ENCODE peak calls at places on chromosome 21, in eight cellular contexts. One of them, this sample, is unnamed.
A peak's percentile ranks its signal among the peaks of the same experiment; 100 is the strongest.

GRCh38 chr21:31386006-31386405 is 41.9 kb upstream of the TIAM1 start:
- DNase-seq in BE2C: no peak
- DNase-seq in stimulated activated CD4-positive, alpha-beta T cell treated with anti-CD3 and anti-CD28 coated beads, Interleukin-1b, Interleukin-23, amount 100 ng/mL, for 1 hour: no peak
- DNase-seq in NCI-H1092 treated with DMSO at 0.1 percent for 48 hours: no peak
- DNase-seq in GM23248: no peak
- DNase-seq in colonic mucosa: no peak
- DNase-seq in fibroblast of lung: no peak
- DNase-seq in astrocyte of the spinal cord: no peak
- DNase-seq in this sample: no peak

GRCh38 chr21:43325036-43325435 is 101.9 kb downstream of the SIK1 start:
- DNase-seq in BE2C: no peak
- DNase-seq in stimulated activated CD4-positive, alpha-beta T cell treated with anti-CD3 and anti-CD28 coated beads, Interleukin-1b, Interleukin-23, amount 100 ng/mL, for 1 hour: no peak
- DNase-seq in NCI-H1092 treated with DMSO at 0.1 percent for 48 hours: no peak
- DNase-seq in GM23248: no peak
- DNase-seq in colonic mucosa: no peak
- DNase-seq in fibroblast of lung: no peak
- DNase-seq in astrocyte of the spinal cord: no peak
- DNase-seq in this sample: no peak

GRCh38 chr21:40215941-40216340 is 348.7 kb downstream of the PCP4 start:
- DNase-seq in BE2C: no peak
- DNase-seq in stimulated activated CD4-positive, alpha-beta T cell treated with anti-CD3 and anti-CD28 coated beads, Interleukin-1b, Interleukin-23, amount 100 ng/mL, for 1 hour: no peak
- DNase-seq in NCI-H1092 treated with DMSO at 0.1 percent for 48 hours: no peak
- DNase-seq in GM23248: no peak
- DNase-seq in colonic mucosa: no peak
- DNase-seq in fibroblast of lung: no peak
- DNase-seq in astrocyte of the spinal cord: no peak
- DNase-seq in this sample: no peak

GRCh38 chr21:37064841-37065240 is 8.0 kb downstream of the PIGP start:
- DNase-seq in BE2C: no peak
- DNase-seq in stimulated activated CD4-positive, alpha-beta T cell treated with anti-CD3 and anti-CD28 coated beads, Interleukin-1b, Interleukin-23, amount 100 ng/mL, for 1 hour: no peak
- DNase-seq in NCI-H1092 treated with DMSO at 0.1 percent for 48 hours: no peak
- DNase-seq in GM23248: no peak
- DNase-seq in colonic mucosa: no peak
- DNase-seq in fibroblast of lung: no peak
- DNase-seq in astrocyte of the spinal cord: no peak
- DNase-seq in this sample: no peak

GRCh38 chr21:33402011-33402979 is 918 bp upstream of the IFNGR2 start:
- DNase-seq in BE2C: no peak
- DNase-seq in stimulated activated CD4-positive, alpha-beta T cell treated with anti-CD3 and anti-CD28 coated beads, Interleukin-1b, Interleukin-23, amount 100 ng/mL, for 1 hour: no peak
- DNase-seq in NCI-H1092 treated with DMSO at 0.1 percent for 48 hours: peak; percentile 13
- DNase-seq in GM23248: peak; percentile 83
- DNase-seq in colonic mucosa: peak; percentile 53
- DNase-seq in fibroblast of lung: peak; percentile 60
- DNase-seq in astrocyte of the spinal cord: peak; percentile 59
- DNase-seq in this sample: no peak

GRCh38 chr21:16563795-16564194 is 834.0 kb downstream of the USP25 start:
- DNase-seq in BE2C: no peak
- DNase-seq in stimulated activated CD4-positive, alpha-beta T cell treated with anti-CD3 and anti-CD28 coated beads, Interleukin-1b, Interleukin-23, amount 100 ng/mL, for 1 hour: no peak
- DNase-seq in NCI-H1092 treated with DMSO at 0.1 percent for 48 hours: no peak
- DNase-seq in GM23248: peak; percentile 12
- DNase-seq in colonic mucosa: no peak
- DNase-seq in fibroblast of lung: peak; percentile 81
- DNase-seq in astrocyte of the spinal cord: peak; percentile 33
- DNase-seq in this sample: no peak

GRCh38 chr21:25329227-25329626 is 278.1 kb downstream of the MRPL39 start:
- DNase-seq in BE2C: no peak
- DNase-seq in stimulated activated CD4-positive, alpha-beta T cell treated with anti-CD3 and anti-CD28 coated beads, Interleukin-1b, Interleukin-23, amount 100 ng/mL, for 1 hour: no peak
- DNase-seq in NCI-H1092 treated with DMSO at 0.1 percent for 48 hours: no peak
- DNase-seq in GM23248: peak; percentile 85
- DNase-seq in colonic mucosa: no peak
- DNase-seq in fibroblast of lung: peak; percentile 92
- DNase-seq in astrocyte of the spinal cord: peak; percentile 64
- DNase-seq in this sample: no peak

GRCh38 chr21:35202431-35202830 is 153.3 kb upstream of the RUNX1 start:
- DNase-seq in BE2C: no peak
- DNase-seq in stimulated activated CD4-positive, alpha-beta T cell treated with anti-CD3 and anti-CD28 coated beads, Interleukin-1b, Interleukin-23, amount 100 ng/mL, for 1 hour: no peak
- DNase-seq in NCI-H1092 treated with DMSO at 0.1 percent for 48 hours: no peak
- DNase-seq in GM23248: peak; percentile 89
- DNase-seq in colonic mucosa: no peak
- DNase-seq in fibroblast of lung: peak; percentile 65
- DNase-seq in astrocyte of the spinal cord: peak; percentile 55
- DNase-seq in this sample: no peak

GRCh38 chr21:41778974-41779600 is 12.2 kb upstream of the RIPK4 start:
- DNase-seq in BE2C: no peak
- DNase-seq in stimulated activated CD4-positive, alpha-beta T cell treated with anti-CD3 and anti-CD28 coated beads, Interleukin-1b, Interleukin-23, amount 100 ng/mL, for 1 hour: no peak
- DNase-seq in NCI-H1092 treated with DMSO at 0.1 percent for 48 hours: peak; percentile 72
- DNase-seq in GM23248: no peak
- DNase-seq in colonic mucosa: peak; percentile 51
- DNase-seq in fibroblast of lung: no peak
- DNase-seq in astrocyte of the spinal cord: no peak
- DNase-seq in this sample: no peak

GRCh38 chr21:20591294-20591693 is 406.9 kb upstream of the NCAM2 start:
- DNase-seq in BE2C: no peak
- DNase-seq in stimulated activated CD4-positive, alpha-beta T cell treated with anti-CD3 and anti-CD28 coated beads, Interleukin-1b, Interleukin-23, amount 100 ng/mL, for 1 hour: no peak
- DNase-seq in NCI-H1092 treated with DMSO at 0.1 percent for 48 hours: no peak
- DNase-seq in GM23248: no peak
- DNase-seq in colonic mucosa: no peak
- DNase-seq in fibroblast of lung: peak; percentile 17
- DNase-seq in astrocyte of the spinal cord: peak; percentile 23
- DNase-seq in this sample: no peak

GRCh38 chr21:38848187-38848609 is 42.5 kb downstream of the ETS2 start:
- DNase-seq in BE2C: no peak
- DNase-seq in stimulated activated CD4-positive, alpha-beta T cell treated with anti-CD3 and anti-CD28 coated beads, Interleukin-1b, Interleukin-23, amount 100 ng/mL, for 1 hour: no peak
- DNase-seq in NCI-H1092 treated with DMSO at 0.1 percent for 48 hours: no peak
- DNase-seq in GM23248: peak; percentile 9
- DNase-seq in colonic mucosa: peak; percentile 12
- DNase-seq in fibroblast of lung: no peak
- DNase-seq in astrocyte of the spinal cord: no peak
- DNase-seq in this sample: no peak

GRCh38 chr21:16205527-16205926 is 475.7 kb downstream of the USP25 start:
- DNase-seq in BE2C: no peak
- DNase-seq in stimulated activated CD4-positive, alpha-beta T cell treated with anti-CD3 and anti-CD28 coated beads, Interleukin-1b, Interleukin-23, amount 100 ng/mL, for 1 hour: no peak
- DNase-seq in NCI-H1092 treated with DMSO at 0.1 percent for 48 hours: no peak
- DNase-seq in GM23248: no peak
- DNase-seq in colonic mucosa: no peak
- DNase-seq in fibroblast of lung: peak; percentile 30
- DNase-seq in astrocyte of the spinal cord: no peak
- DNase-seq in this sample: no peak

GRCh38 chr21:45332981-45333582 is 45.4 kb upstream of the POFUT2 start:
- DNase-seq in BE2C: peak; percentile 1
- DNase-seq in stimulated activated CD4-positive, alpha-beta T cell treated with anti-CD3 and anti-CD28 coated beads, Interleukin-1b, Interleukin-23, amount 100 ng/mL, for 1 hour: no peak
- DNase-seq in NCI-H1092 treated with DMSO at 0.1 percent for 48 hours: no peak
- DNase-seq in GM23248: no peak
- DNase-seq in colonic mucosa: no peak
- DNase-seq in fibroblast of lung: no peak
- DNase-seq in astrocyte of the spinal cord: no peak
- DNase-seq in this sample: no peak

GRCh38 chr21:42585881-42586280 is 67.5 kb upstream of the PDE9A start:
- DNase-seq in BE2C: no peak
- DNase-seq in stimulated activated CD4-positive, alpha-beta T cell treated with anti-CD3 and anti-CD28 coated beads, Interleukin-1b, Interleukin-23, amount 100 ng/mL, for 1 hour: no peak
- DNase-seq in NCI-H1092 treated with DMSO at 0.1 percent for 48 hours: no peak
- DNase-seq in GM23248: no peak
- DNase-seq in colonic mucosa: no peak
- DNase-seq in fibroblast of lung: no peak
- DNase-seq in astrocyte of the spinal cord: no peak
- DNase-seq in this sample: no peak

GRCh38 chr21:44051462-44051941 is 39.4 kb downstream of the TRAPPC10 start:
- DNase-seq in BE2C: no peak
- DNase-seq in stimulated activated CD4-positive, alpha-beta T cell treated with anti-CD3 and anti-CD28 coated beads, Interleukin-1b, Interleukin-23, amount 100 ng/mL, for 1 hour: no peak
- DNase-seq in NCI-H1092 treated with DMSO at 0.1 percent for 48 hours: no peak
- DNase-seq in GM23248: no peak
- DNase-seq in colonic mucosa: no peak
- DNase-seq in fibroblast of lung: peak; percentile 44
- DNase-seq in astrocyte of the spinal cord: peak; percentile 56
- DNase-seq in this sample: no peak

GRCh38 chr21:42844411-42845113 is 34.8 kb downstream of the WDR4 start:
- DNase-seq in BE2C: peak; percentile 6
- DNase-seq in stimulated activated CD4-positive, alpha-beta T cell treated with anti-CD3 and anti-CD28 coated beads, Interleukin-1b, Interleukin-23, amount 100 ng/mL, for 1 hour: no peak
- DNase-seq in NCI-H1092 treated with DMSO at 0.1 percent for 48 hours: no peak
- DNase-seq in GM23248: no peak
- DNase-seq in colonic mucosa: no peak
- DNase-seq in fibroblast of lung: no peak
- DNase-seq in astrocyte of the spinal cord: peak; percentile 2
- DNase-seq in this sample: no peak

GRCh38 chr21:15730484-15731242 is 881 bp downstream of the USP25 start:
- DNase-seq in BE2C: no peak
- DNase-seq in stimulated activated CD4-positive, alpha-beta T cell treated with anti-CD3 and anti-CD28 coated beads, Interleukin-1b, Interleukin-23, amount 100 ng/mL, for 1 hour: no peak
- DNase-seq in NCI-H1092 treated with DMSO at 0.1 percent for 48 hours: peak; percentile 55
- DNase-seq in GM23248: peak; percentile 12
- DNase-seq in colonic mucosa: peak; percentile 39
- DNase-seq in fibroblast of lung: no peak
- DNase-seq in astrocyte of the spinal cord: no peak
- DNase-seq in this sample: no peak

GRCh38 chr21:15522148-15522547 is 207.6 kb upstream of the USP25 start:
- DNase-seq in BE2C: no peak
- DNase-seq in stimulated activated CD4-positive, alpha-beta T cell treated with anti-CD3 and anti-CD28 coated beads, Interleukin-1b, Interleukin-23, amount 100 ng/mL, for 1 hour: no peak
- DNase-seq in NCI-H1092 treated with DMSO at 0.1 percent for 48 hours: no peak
- DNase-seq in GM23248: no peak
- DNase-seq in colonic mucosa: no peak
- DNase-seq in fibroblast of lung: no peak
- DNase-seq in astrocyte of the spinal cord: no peak
- DNase-seq in this sample: no peak

GRCh38 chr21:15592271-15592860 is 137.4 kb upstream of the USP25 start:
- DNase-seq in BE2C: no peak
- DNase-seq in stimulated activated CD4-positive, alpha-beta T cell treated with anti-CD3 and anti-CD28 coated beads, Interleukin-1b, Interleukin-23, amount 100 ng/mL, for 1 hour: no peak
- DNase-seq in NCI-H1092 treated with DMSO at 0.1 percent for 48 hours: peak; percentile 28
- DNase-seq in GM23248: peak; percentile 56
- DNase-seq in colonic mucosa: no peak
- DNase-seq in fibroblast of lung: peak; percentile 38
- DNase-seq in astrocyte of the spinal cord: peak; percentile 59
- DNase-seq in this sample: no peak

GRCh38 chr21:45497846-45498645 is 44.2 kb downstream of the SLC19A1 start:
- DNase-seq in BE2C: peak; percentile 6
- DNase-seq in stimulated activated CD4-positive, alpha-beta T cell treated with anti-CD3 and anti-CD28 coated beads, Interleukin-1b, Interleukin-23, amount 100 ng/mL, for 1 hour: no peak
- DNase-seq in NCI-H1092 treated with DMSO at 0.1 percent for 48 hours: no peak
- DNase-seq in GM23248: no peak
- DNase-seq in colonic mucosa: no peak
- DNase-seq in fibroblast of lung: no peak
- DNase-seq in astrocyte of the spinal cord: no peak
- DNase-seq in this sample: no peak

GRCh38 chr21:45894891-45895777 is 86.4 kb upstream of the COL6A1 start:
- DNase-seq in BE2C: no peak
- DNase-seq in stimulated activated CD4-positive, alpha-beta T cell treated with anti-CD3 and anti-CD28 coated beads, Interleukin-1b, Interleukin-23, amount 100 ng/mL, for 1 hour: no peak
- DNase-seq in NCI-H1092 treated with DMSO at 0.1 percent for 48 hours: no peak
- DNase-seq in GM23248: no peak
- DNase-seq in colonic mucosa: no peak
- DNase-seq in fibroblast of lung: no peak
- DNase-seq in astrocyte of the spinal cord: no peak
- DNase-seq in this sample: no peak

GRCh38 chr21:14889080-14889805 is 175.6 kb downstream of the NRIP1 start:
- DNase-seq in BE2C: no peak
- DNase-seq in stimulated activated CD4-positive, alpha-beta T cell treated with anti-CD3 and anti-CD28 coated beads, Interleukin-1b, Interleukin-23, amount 100 ng/mL, for 1 hour: no peak
- DNase-seq in NCI-H1092 treated with DMSO at 0.1 percent for 48 hours: no peak
- DNase-seq in GM23248: peak; percentile 44
- DNase-seq in colonic mucosa: peak; percentile 44
- DNase-seq in fibroblast of lung: peak; percentile 80
- DNase-seq in astrocyte of the spinal cord: peak; percentile 84
- DNase-seq in this sample: no peak

GRCh38 chr21:34877485-34878128 is 171.5 kb downstream of the RUNX1 start:
- DNase-seq in BE2C: no peak
- DNase-seq in stimulated activated CD4-positive, alpha-beta T cell treated with anti-CD3 and anti-CD28 coated beads, Interleukin-1b, Interleukin-23, amount 100 ng/mL, for 1 hour: no peak
- DNase-seq in NCI-H1092 treated with DMSO at 0.1 percent for 48 hours: peak; percentile 48
- DNase-seq in GM23248: no peak
- DNase-seq in colonic mucosa: peak; percentile 94
- DNase-seq in fibroblast of lung: no peak
- DNase-seq in astrocyte of the spinal cord: no peak
- DNase-seq in this sample: no peak

GRCh38 chr21:45123440-45123839 is 49.1 kb downstream of the ADARB1 start:
- DNase-seq in BE2C: no peak
- DNase-seq in stimulated activated CD4-positive, alpha-beta T cell treated with anti-CD3 and anti-CD28 coated beads, Interleukin-1b, Interleukin-23, amount 100 ng/mL, for 1 hour: no peak
- DNase-seq in NCI-H1092 treated with DMSO at 0.1 percent for 48 hours: no peak
- DNase-seq in GM23248: no peak
- DNase-seq in colonic mucosa: no peak
- DNase-seq in fibroblast of lung: no peak
- DNase-seq in astrocyte of the spinal cord: no peak
- DNase-seq in this sample: no peak

This sample was measured in cortex of kidney.